ENCODE peak calls at places on chromosomes 12 and 14, in four cellular contexts. H, K, S and W are unnamed samples.
A peak's percentile ranks its signal among the peaks of the same experiment; 100 is the strongest.

GRCh38 chr12:63045020-63045860 is 105.8 kb downstream of the AVPR1A start:
- DNase-seq in K (no peak), H (no peak), S (no peak), W (no peak)

GRCh38 chr14:86035882-86036281 is 505.9 kb downstream of the FLRT2 start:
- DNase-seq in K (peak; percentile 19), H (peak; percentile 16), S (peak; percentile 64), W (peak; percentile 65)

GRCh38 chr14:74955229-74955999 is at the start of gene PGF:
- DNase-seq in H (peak; percentile 76), S (peak; percentile 89), K (peak; percentile 93), W (peak; percentile 80)

GRCh38 chr14:31960039-31960438 is 117.1 kb upstream of the ARHGAP5 start:
- DNase-seq in S (no peak), K (no peak), H (no peak), W (no peak)

GRCh38 chr12:98814254-98814653 is 169.2 kb downstream of the APAF1 start:
- DNase-seq in K (no peak), S (no peak), H (no peak), W (no peak)

GRCh38 chr14:76710093-76711010 is 50.9 kb upstream of the VASH1 start:
- DNase-seq in H (peak; percentile 40), K (peak; percentile 68), S (peak; percentile 46), W (no peak)

GRCh38 chr12:110844551-110845395 is 2.0 kb upstream of the CCDC63 start:
- DNase-seq in K (peak; percentile 71), H (no peak), S (no peak), W (no peak)

GRCh38 chr14:75283162-75283883 is 4.7 kb downstream of the FOS start:
- DNase-seq in S (no peak), K (no peak), H (peak; percentile 17), W (no peak)

GRCh38 chr14:64973026-64973442 is 898 bp upstream of the RAB15 start:
- DNase-seq in K (no peak), S (no peak), H (no peak), W (no peak)

GRCh38 chr14:86799244-86799647 is 1193.7 kb downstream of the GALC start:
- DNase-seq in S (no peak), H (no peak), K (no peak), W (no peak)

GRCh38 chr12:92938018-92938417 is 8.9 kb upstream of the EEA1 start:
- DNase-seq in K (no peak), S (no peak), H (no peak), W (no peak)

GRCh38 chr12:34400423-34400881 is 378.2 kb downstream of the ALG10 start:
- DNase-seq in H (peak; percentile 1), K (peak; percentile 1), S (peak; percentile 6), W (no peak)

GRCh38 chr12:106446429-106447092 is 89.0 kb downstream of the POLR3B start:
- DNase-seq in S (no peak), H (no peak), K (no peak), W (no peak)

GRCh38 chr14:90512332-90512951 is 115.6 kb downstream of the CALM1 start:
- DNase-seq in S (no peak), H (no peak), K (no peak), W (no peak)

GRCh38 chr14:58765375-58765774 is 127.6 kb downstream of the DACT1 start:
- DNase-seq in K (no peak), H (no peak), S (no peak), W (no peak)

GRCh38 chr14:98999345-98999744 is 272.7 kb downstream of the BCL11B start:
- DNase-seq in S (no peak), K (no peak), H (no peak), W (no peak)

GRCh38 chr12:96720363-96720705 is 186.7 kb upstream of the NEDD1 start:
- DNase-seq in H (no peak), S (no peak), K (no peak), W (peak; percentile 43)

GRCh38 chr12:12319501-12320322 is 30.3 kb downstream of the MANSC1 start:
- DNase-seq in K (no peak), S (no peak), H (no peak), W (no peak)

GRCh38 chr12:56128669-56129209 is 672 bp downstream of the ESYT1 start:
- DNase-seq in K (peak; percentile 53), H (no peak), S (no peak), W (no peak)

GRCh38 chr12:14167005-14167628 is 185.7 kb upstream of the GRIN2B start:
- DNase-seq in S (peak; percentile 76), K (peak; percentile 67), H (peak; percentile 45), W (peak; percentile 61)

GRCh38 chr14:48536318-48536717 is 860.9 kb upstream of the MDGA2 start:
- DNase-seq in K (peak; percentile 0), S (peak; percentile 56), H (no peak), W (peak; percentile 63)

GRCh38 chr12:109345428-109345827 is 2.3 kb upstream of the MYO1H start:
- DNase-seq in H (no peak), K (no peak), S (no peak), W (no peak)

GRCh38 chr12:110687770-110688169 is 1.1 kb downstream of the HVCN1 start:
- DNase-seq in K (no peak), H (peak; percentile 25), S (no peak), W (no peak)

GRCh38 chr12:26318661-26319068 is 123.3 kb downstream of the SSPN start:
- DNase-seq in K (no peak), S (no peak), H (peak; percentile 33), W (no peak)

GRCh38 chr12:57759360-57759980 is 4.6 kb downstream of the MARCHF9 start:
- DNase-seq in S (no peak), K (peak; percentile 66), H (no peak), W (no peak)

GRCh38 chr12:119512772-119513497 is 80.6 kb upstream of the TMEM233 start:
- DNase-seq in H (peak; percentile 50), K (no peak), S (peak; percentile 59), W (peak; percentile 49)

GRCh38 chr12:57242691-57243454 is 8.1 kb downstream of the STAC3 start:
- DNase-seq in K (peak; percentile 86), S (peak; percentile 100), H (peak; percentile 68), W (peak; percentile 97)

GRCh38 chr14:23020143-23021128 is 10.5 kb upstream of the C14orf93 start:
- DNase-seq in H (peak; percentile 54), K (peak; percentile 1), S (no peak), W (no peak)

GRCh38 chr14:59483360-59483759 is 848 bp downstream of the L3HYPDH start:
- DNase-seq in K (no peak), H (no peak), S (no peak), W (peak; percentile 13)

GRCh38 chr12:56688846-56689113 is 696 bp upstream of the PTGES3 start:
- DNase-seq in K (no peak), H (no peak), S (no peak), W (no peak)

GRCh38 chr12:100666588-100666987 is 93.1 kb downstream of the GAS2L3 start:
- DNase-seq in H (no peak), S (no peak), K (no peak), W (peak; percentile 19)

DNA sequence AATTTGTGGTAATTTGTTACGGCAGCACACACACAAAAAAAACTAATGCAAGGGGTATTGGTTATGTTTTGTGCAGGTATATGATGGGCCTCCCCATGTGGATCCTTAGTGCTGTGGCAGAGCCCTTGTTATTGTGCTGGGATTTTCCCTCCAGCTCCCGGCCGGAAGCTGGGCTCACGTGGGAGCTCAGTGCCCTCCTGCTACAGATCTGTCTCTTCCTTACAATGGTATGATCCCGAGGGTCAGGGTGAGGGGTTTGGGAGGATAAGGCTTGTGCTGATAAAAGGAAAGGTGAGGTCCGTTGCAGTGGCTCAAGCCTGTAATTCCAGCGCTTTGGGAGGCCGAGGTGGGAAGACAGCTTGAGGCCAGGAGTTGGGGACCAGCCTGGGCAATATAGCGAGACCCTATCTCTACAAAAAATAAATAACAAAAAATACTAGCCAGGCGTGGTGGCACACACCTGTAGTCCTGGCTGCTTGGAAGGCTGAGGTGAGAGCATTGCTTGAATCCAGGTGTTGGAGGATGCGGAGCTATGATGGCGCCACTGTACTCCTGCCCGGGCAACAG is 861 bp upstream of the SLC48A1 start:
- DNase-seq in H (no peak), K (no peak), S (no peak), W (no peak)
- TF ChIP-seq TEAD4 in H (no peak), K (no peak), S (no peak), W (no peak)

DNA sequence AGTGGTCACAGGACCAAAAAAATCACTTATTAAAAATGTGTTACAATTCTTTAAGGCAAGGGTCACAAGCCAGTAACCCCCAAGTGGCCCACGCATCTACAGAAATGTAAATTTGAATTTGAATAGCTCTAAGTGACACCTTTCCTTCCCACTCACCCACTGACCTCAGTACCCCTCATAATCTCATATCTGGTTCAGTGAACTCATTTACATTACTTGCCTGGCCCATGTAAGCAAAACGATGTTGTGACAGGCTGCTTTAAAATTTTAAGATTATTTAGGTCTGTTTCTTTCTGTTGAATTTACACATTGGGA is 27.4 kb downstream of the NELL2 start:
- DNase-seq in S (no peak), H (no peak), K (no peak), W (no peak)
- TF ChIP-seq TEAD4 in S (no peak), H (no peak), K (no peak), W (no peak)

GRCh38 chr14:50342211-50343080 is 30.3 kb downstream of the DMAC2L start:
- DNase-seq in K (peak; percentile 78), S (no peak), H (peak; percentile 43), W (peak; percentile 50)
- TF ChIP-seq TEAD4 in K (no peak), S (no peak), H (peak; percentile 78), W (no peak)

DNA sequence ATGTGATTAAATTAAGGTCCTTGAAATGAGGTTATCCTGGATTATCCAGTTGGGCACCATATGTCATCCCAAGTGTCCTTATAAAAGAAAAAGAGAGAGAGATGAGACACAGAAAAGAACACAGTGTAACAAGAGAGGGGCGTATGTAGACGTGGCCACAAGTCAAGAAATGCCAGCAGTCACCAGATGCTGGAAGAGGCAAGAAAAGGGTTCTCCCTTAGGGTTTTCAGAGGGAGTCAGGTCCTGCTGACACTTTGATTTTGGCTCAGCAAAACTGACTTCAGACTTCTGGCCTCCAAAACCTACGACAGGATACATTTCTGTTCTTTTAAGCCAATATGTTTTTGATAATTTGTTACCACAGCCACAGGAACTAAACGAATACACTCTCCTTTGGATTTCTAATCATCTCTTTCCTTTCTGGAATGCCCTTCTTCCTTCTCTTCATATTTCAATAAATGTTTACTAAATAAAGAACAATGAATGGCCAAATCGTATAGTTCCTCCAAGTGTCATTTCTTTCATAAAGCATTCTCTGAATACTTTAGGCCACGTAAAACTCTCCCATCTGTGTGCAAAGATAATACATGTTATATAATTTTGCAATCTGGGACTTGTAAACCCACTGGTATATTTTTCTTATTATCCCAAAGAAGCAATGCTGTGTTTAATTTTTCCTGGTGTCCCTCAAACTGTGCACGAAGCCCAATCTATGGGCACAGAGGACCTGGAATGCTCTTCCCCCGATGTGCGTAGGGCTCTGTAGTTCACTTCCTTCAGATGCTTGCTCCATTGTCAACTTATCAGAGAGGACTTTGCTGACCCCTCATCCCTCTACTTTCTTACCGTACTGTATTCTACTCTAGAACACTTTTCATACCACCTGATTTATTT is 303.6 kb downstream of the CEP128 start:
- DNase-seq in S (no peak), K (no peak), H (no peak), W (no peak)
- TF ChIP-seq TEAD4 in S (no peak), K (no peak), H (no peak), W (no peak)

GRCh38 chr14:52848626-52849025 is 57.2 kb upstream of the GNPNAT1 start:
- DNase-seq in S (no peak), K (no peak), H (no peak), W (no peak)
- TF ChIP-seq TEAD4 in S (no peak), K (no peak), H (no peak), W (no peak)